ENCODE peak calls at places on chromosomes 16 and 17, in five cellular contexts. S is T-helper 22 cell; T is NCI-H1105 treated with DMSO at 0.1 percent for 48 hours; A is cardiac fibroblast; N is stimulated activated CD4-positive, alpha-beta T cell treated with anti-CD3 and anti-CD28 coated beads, TNF-alpha, amount 100 ng/mL, for 48 hours. R is an unnamed sample.

GRCh38 chr17:29533976-29534375 is 32.9 kb downstream of the ABHD15 start:
- DNase-seq in S (no peak), T (no peak), A (no peak), N (no peak), R (no peak)

GRCh38 chr17:62049299-62049698 is 15.8 kb downstream of the MED13 start:
- DNase-seq in S (no peak), T (no peak), A (no peak), N (no peak), R (no peak)

GRCh38 chr17:27407916-27408846 is 48.1 kb upstream of the KSR1 start:
- DNase-seq in S (no peak), T (no peak), A (peak; percentile 83), N (no peak), R (no peak)

GRCh38 chr17:21843951-21844590 is 151.7 kb downstream of the KCNJ18 start:
- DNase-seq in S (no peak), T (no peak), A (no peak), N (no peak), R (no peak)

GRCh38 chr17:78715876-78716275 is 66.2 kb downstream of the CYTH1 start:
- DNase-seq in S (no peak), T (no peak), A (no peak), N (no peak), R (no peak)

GRCh38 chr17:62704381-62704971 is 77.0 kb downstream of the MRC2 start:
- DNase-seq in S (no peak), T (peak; percentile 12), A (peak; percentile 67), N (no peak), R (peak; percentile 80)

GRCh38 chr17:65163990-65164495 is 26.9 kb downstream of the RGS9 start:
- DNase-seq in S (peak; percentile 26), T (no peak), A (peak; percentile 83), N (peak; percentile 14), R (peak; percentile 22)

GRCh38 chr16:70520612-70521297 is 2.6 kb downstream of the COG4 start:
- DNase-seq in S (no peak), T (no peak), A (peak; percentile 77), N (no peak), R (no peak)

GRCh38 chr17:82900741-82901140 is 60.9 kb upstream of the ZNF750 start:
- DNase-seq in S (no peak), T (no peak), A (no peak), N (no peak), R (peak; percentile 84)

GRCh38 chr17:79287743-79288142 is 213.1 kb downstream of the ENGASE start:
- DNase-seq in S (no peak), T (no peak), A (no peak), N (no peak), R (no peak)

GRCh38 chr17:70190959-70191805 is 21.9 kb downstream of the KCNJ2 start:
- DNase-seq in S (no peak), T (peak; percentile 79), A (no peak), N (no peak), R (no peak)

GRCh38 chr17:60383379-60383778 is 8.6 kb downstream of the USP32 start:
- DNase-seq in S (no peak), T (peak; percentile 70), A (no peak), N (no peak), R (no peak)

GRCh38 chr17:79299349-79299748 is 224.7 kb downstream of the ENGASE start:
- DNase-seq in S (no peak), T (no peak), A (no peak), N (no peak), R (no peak)

GRCh38 chr17:51860934-51861561 is 297.5 kb downstream of the CA10 start:
- DNase-seq in S (no peak), T (no peak), A (peak; percentile 18), N (no peak), R (no peak)

GRCh38 chr17:56913000-56913866 is 616 bp downstream of the TRIM25 start:
- DNase-seq in S (no peak), T (peak; percentile 61), A (peak; percentile 19), N (no peak), R (no peak)

GRCh38 chr16:90031931-90032663 is 12.8 kb upstream of the DBNDD1 start:
- DNase-seq in S (no peak), T (no peak), A (peak; percentile 55), N (no peak), R (no peak)

GRCh38 chr17:30234954-30235353 is 543 bp downstream of the SLC6A4 start:
- DNase-seq in S (no peak), T (no peak), A (no peak), N (no peak), R (no peak)

GRCh38 chr17:29331330-29331729 is 37.4 kb upstream of the NUFIP2 start:
- DNase-seq in S (no peak), T (no peak), A (no peak), N (no peak), R (no peak)

GRCh38 chr17:74063439-74063838 is 140.0 kb upstream of the RPL38 start:
- DNase-seq in S (no peak), T (no peak), A (no peak), N (no peak), R (no peak)

GRCh38 chr17:42817866-42818265 is 6.2 kb downstream of the BECN1 start:
- DNase-seq in S (no peak), T (no peak), A (peak; percentile 77), N (no peak), R (no peak)

GRCh38 chr16:30910427-30911029 is 12.8 kb upstream of the FBXL19 start:
- DNase-seq in S (no peak), T (no peak), A (no peak), N (no peak), R (no peak)

GRCh38 chr17:17109896-17110295 is 67.6 kb downstream of the MPRIP start:
- DNase-seq in S (peak; percentile 21), T (no peak), A (no peak), N (no peak), R (no peak)

GRCh38 chr17:81030726-81031570 is 4.0 kb upstream of the BAIAP2 start:
- DNase-seq in S (no peak), T (no peak), A (no peak), N (no peak), R (peak; percentile 42)

GRCh38 chr16:56289412-56289811 is 98.1 kb downstream of the GNAO1 start:
- DNase-seq in S (no peak), T (no peak), A (no peak), N (no peak), R (no peak)

GRCh38 chr17:62094175-62094574 is 29.1 kb upstream of the MED13 start:
- DNase-seq in S (no peak), T (no peak), A (peak; percentile 16), N (no peak), R (no peak)